ENCODE peak calls at places on chromosomes 6 and 20, in six cellular contexts. One of them, this sample, is unnamed. For H3K36me3, the result is how much of the 10 kb centered on the place peaks cover.

GRCh38 chr20:542777-543368 is 717 bp downstream of the CSNK2A1 start:
- DNase-seq in K562: no peak
- DNase-seq in stomach: peak
- DNase-seq in suprapubic skin: no peak
- DNase-seq in upper lobe of left lung: no peak
- DNase-seq in SK-N-SH: no peak
- DNase-seq in this sample: no peak

GRCh38 chr6:39416026-39416425 is 93.5 kb upstream of the KCNK16 start:
- DNase-seq in SK-N-SH: no peak
- DNase-seq in suprapubic skin: no peak
- DNase-seq in upper lobe of left lung: no peak
- DNase-seq in stomach: no peak
- DNase-seq in K562: no peak
- DNase-seq in this sample: no peak

GRCh38 chr6:99349620-99350141 is at the start of gene FAXC:
- DNase-seq in SK-N-SH: peak
- DNase-seq in suprapubic skin: no peak
- DNase-seq in K562: peak
- DNase-seq in upper lobe of left lung: peak
- DNase-seq in stomach: peak
- DNase-seq in this sample: peak

GRCh38 chr6:6752129-6752528 is 163.6 kb downstream of the LY86 start:
- DNase-seq in K562: no peak
- DNase-seq in upper lobe of left lung: no peak
- DNase-seq in suprapubic skin: no peak
- DNase-seq in stomach: no peak
- DNase-seq in SK-N-SH: no peak
- DNase-seq in this sample: no peak

GRCh38 chr6:73216859-73217258 is 8.4 kb downstream of the KHDC1L start:
- DNase-seq in stomach: no peak
- DNase-seq in upper lobe of left lung: no peak
- DNase-seq in suprapubic skin: no peak
- DNase-seq in K562: no peak
- DNase-seq in SK-N-SH: no peak
- DNase-seq in this sample: no peak

GRCh38 chr6:27897580-27898206 is 14.5 kb downstream of the OR2B2 start:
- DNase-seq in K562: no peak
- DNase-seq in upper lobe of left lung: no peak
- DNase-seq in SK-N-SH: no peak
- DNase-seq in suprapubic skin: no peak
- DNase-seq in stomach: no peak
- DNase-seq in this sample: no peak

GRCh38 chr6:29752451-29753308 is 29.4 kb downstream of the HLA-F start:
- DNase-seq in suprapubic skin: peak
- DNase-seq in stomach: peak
- DNase-seq in K562: peak
- DNase-seq in upper lobe of left lung: peak
- DNase-seq in SK-N-SH: peak
- DNase-seq in this sample: peak

GRCh38 chr6:149896491-149896890 is 1.4 kb downstream of the RAET1E start:
- DNase-seq in SK-N-SH: no peak
- DNase-seq in upper lobe of left lung: no peak
- DNase-seq in stomach: no peak
- DNase-seq in suprapubic skin: peak
- DNase-seq in K562: no peak
- DNase-seq in this sample: no peak

GRCh38 chr6:159899994-159900745 is 9.4 kb downstream of the MAS1 start:
- DNase-seq in suprapubic skin: no peak
- DNase-seq in K562: no peak
- DNase-seq in stomach: no peak
- DNase-seq in SK-N-SH: no peak
- DNase-seq in upper lobe of left lung: no peak
- DNase-seq in this sample: no peak

GRCh38 chr20:60632420-60633262 is 619.4 kb upstream of the CDH4 start:
- DNase-seq in SK-N-SH: no peak
- DNase-seq in suprapubic skin: no peak
- DNase-seq in K562: no peak
- DNase-seq in stomach: no peak
- DNase-seq in upper lobe of left lung: no peak
- DNase-seq in this sample: no peak
- TF ChIP-seq EP300 in SK-N-SH: no peak
- TF ChIP-seq EP300 in suprapubic skin: no peak
- TF ChIP-seq EP300 in K562: no peak
- TF ChIP-seq EP300 in stomach: no peak
- TF ChIP-seq EP300 in upper lobe of left lung: no peak
- TF ChIP-seq EP300 in this sample: no peak

GRCh38 chr20:47971321-47971781 is 186.1 kb upstream of the SULF2 start:
- DNase-seq in upper lobe of left lung: no peak
- DNase-seq in suprapubic skin: no peak
- DNase-seq in SK-N-SH: no peak
- DNase-seq in stomach: no peak
- DNase-seq in K562: no peak
- DNase-seq in this sample: no peak

GRCh38 chr20:47968541-47969310 is 183.4 kb upstream of the SULF2 start:
- DNase-seq in K562: no peak
- DNase-seq in SK-N-SH: no peak
- DNase-seq in upper lobe of left lung: no peak
- DNase-seq in stomach: no peak
- DNase-seq in suprapubic skin: no peak
- DNase-seq in this sample: no peak

GRCh38 chr20:47970282-47970903 is 185.1 kb upstream of the SULF2 start:
- DNase-seq in suprapubic skin: no peak
- DNase-seq in SK-N-SH: peak
- DNase-seq in K562: no peak
- DNase-seq in upper lobe of left lung: no peak
- DNase-seq in stomach: no peak
- DNase-seq in this sample: no peak

GRCh38 chr20:47972916-47973309 is 187.6 kb upstream of the SULF2 start:
- DNase-seq in SK-N-SH: no peak
- DNase-seq in stomach: no peak
- DNase-seq in K562: no peak
- DNase-seq in upper lobe of left lung: no peak
- DNase-seq in suprapubic skin: no peak
- DNase-seq in this sample: no peak

DNA sequence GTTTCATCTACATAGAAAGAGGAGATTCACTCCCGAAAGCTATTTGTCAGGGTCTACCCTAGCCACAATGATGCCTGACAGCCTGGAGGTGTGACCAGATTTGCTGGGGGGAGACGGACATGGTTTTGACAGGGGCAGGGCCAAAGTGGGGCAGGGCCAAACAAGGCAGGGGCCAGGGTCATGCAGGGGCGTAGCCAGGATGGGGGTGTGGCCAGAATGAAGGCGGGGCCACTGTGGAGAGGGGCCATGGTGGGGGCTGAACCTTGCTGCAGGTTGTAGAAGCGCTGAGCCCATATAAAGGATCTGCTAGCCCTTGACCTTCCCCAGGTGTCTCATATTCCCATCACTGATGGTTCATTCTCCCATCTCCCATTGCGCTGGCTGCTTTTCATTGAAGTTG is 184.1 kb upstream of the SULF2 start:
- DNase-seq in SK-N-SH: no peak
- DNase-seq in stomach: no peak
- DNase-seq in K562: peak
- DNase-seq in suprapubic skin: no peak
- DNase-seq in upper lobe of left lung: no peak
- DNase-seq in this sample: no peak
- TF ChIP-seq POLR2AphosphoS5 in SK-N-SH: no peak
- TF ChIP-seq POLR2AphosphoS5 in stomach: no peak
- TF ChIP-seq POLR2AphosphoS5 in K562: no peak
- TF ChIP-seq POLR2AphosphoS5 in suprapubic skin: no peak
- TF ChIP-seq POLR2AphosphoS5 in upper lobe of left lung: no peak
- TF ChIP-seq POLR2AphosphoS5 in this sample: no peak

DNA sequence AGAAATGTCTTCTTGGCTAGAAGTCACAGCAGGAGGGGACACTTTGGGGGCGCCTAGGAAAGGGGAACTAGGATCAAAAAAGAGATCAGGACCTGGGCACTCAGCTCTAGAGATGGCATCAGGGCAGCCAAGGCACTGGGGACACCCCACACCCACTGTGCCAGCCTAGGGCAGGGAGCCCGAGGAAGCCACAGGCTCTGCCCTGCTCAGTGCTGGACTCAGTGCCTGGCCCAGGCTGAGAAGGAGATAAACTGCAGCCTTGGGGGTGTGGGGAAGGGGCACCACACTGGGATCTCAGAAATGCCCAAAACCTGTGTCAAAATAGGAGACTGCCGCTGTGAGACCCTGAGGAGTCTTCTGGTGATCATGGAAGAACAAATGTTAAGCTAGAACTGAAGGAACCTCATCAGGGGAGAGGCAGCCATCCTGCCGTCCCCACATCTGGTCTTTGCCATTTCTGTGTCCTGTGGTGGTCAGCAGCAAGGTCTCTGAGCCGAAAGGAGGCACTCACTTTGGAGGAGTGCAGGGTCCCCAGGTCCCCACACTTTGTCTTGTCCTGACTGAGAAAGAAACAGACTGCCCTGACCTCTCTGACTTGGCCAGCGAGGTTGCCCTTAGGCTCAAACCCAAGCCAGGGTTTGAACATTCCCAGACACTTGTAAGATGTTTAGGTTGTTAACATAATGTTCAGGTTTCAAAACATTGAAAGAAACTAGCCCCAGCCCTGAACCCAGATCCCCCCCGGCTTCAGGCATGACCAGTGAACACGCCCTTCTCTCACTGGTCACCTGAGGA is 2.3 kb downstream of the ARFRP1 start:
- DNase-seq in SK-N-SH: no peak
- DNase-seq in suprapubic skin: peak
- DNase-seq in upper lobe of left lung: no peak
- DNase-seq in K562: peak
- DNase-seq in stomach: no peak
- DNase-seq in this sample: peak
- H3K36me3 ChIP-seq in SK-N-SH: under half
- H3K36me3 ChIP-seq in suprapubic skin: under half
- H3K36me3 ChIP-seq in upper lobe of left lung: under half
- H3K36me3 ChIP-seq in K562: half or more
- H3K36me3 ChIP-seq in stomach: half or more
- H3K36me3 ChIP-seq in this sample: under half

GRCh38 chr6:102549221-102549874 is 1155.8 kb downstream of the GRIK2 start:
- DNase-seq in suprapubic skin: no peak
- DNase-seq in upper lobe of left lung: no peak
- DNase-seq in stomach: no peak
- DNase-seq in SK-N-SH: no peak
- DNase-seq in K562: no peak
- DNase-seq in this sample: no peak

DNA sequence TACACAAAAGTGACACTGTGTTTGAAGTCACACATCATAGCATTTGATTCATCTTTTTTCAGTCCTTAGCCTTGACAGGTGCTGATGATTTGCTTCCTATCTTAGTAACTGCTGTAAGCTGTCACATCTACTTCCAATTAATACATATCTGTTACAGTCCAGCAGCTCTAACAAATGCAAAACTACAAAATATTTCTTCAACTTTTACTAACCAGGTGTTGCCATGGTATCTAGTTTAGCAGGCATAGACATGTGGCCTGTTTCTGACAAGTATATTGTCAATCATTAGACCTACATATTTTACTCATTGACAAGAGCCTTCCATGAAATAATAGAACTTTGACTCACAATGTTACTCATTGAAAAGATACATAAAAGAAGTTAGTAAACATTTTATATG is 1159.7 kb downstream of the GRIK2 start:
- DNase-seq in SK-N-SH: no peak
- DNase-seq in K562: no peak
- DNase-seq in stomach: no peak
- DNase-seq in upper lobe of left lung: no peak
- DNase-seq in suprapubic skin: no peak
- DNase-seq in this sample: no peak
- TF ChIP-seq EP300 in SK-N-SH: no peak
- TF ChIP-seq EP300 in K562: no peak
- TF ChIP-seq EP300 in stomach: no peak
- TF ChIP-seq EP300 in upper lobe of left lung: no peak
- TF ChIP-seq EP300 in suprapubic skin: no peak
- TF ChIP-seq EP300 in this sample: no peak

GRCh38 chr6:106413016-106413415 is 52.5 kb downstream of the CRYBG1 start:
- DNase-seq in SK-N-SH: no peak
- DNase-seq in stomach: no peak
- DNase-seq in K562: no peak
- DNase-seq in upper lobe of left lung: no peak
- DNase-seq in suprapubic skin: no peak
- DNase-seq in this sample: no peak

GRCh38 chr6:106413722-106414121 is 53.2 kb downstream of the CRYBG1 start:
- DNase-seq in SK-N-SH: no peak
- DNase-seq in upper lobe of left lung: no peak
- DNase-seq in suprapubic skin: no peak
- DNase-seq in K562: no peak
- DNase-seq in stomach: no peak
- DNase-seq in this sample: no peak

GRCh38 chr6:106415920-106416319 is 55.4 kb downstream of the CRYBG1 start:
- DNase-seq in suprapubic skin: no peak
- DNase-seq in SK-N-SH: no peak
- DNase-seq in K562: no peak
- DNase-seq in stomach: no peak
- DNase-seq in upper lobe of left lung: no peak
- DNase-seq in this sample: no peak

GRCh38 chr6:106411643-106412200 is 51.2 kb downstream of the CRYBG1 start:
- DNase-seq in stomach: no peak
- DNase-seq in suprapubic skin: no peak
- DNase-seq in SK-N-SH: no peak
- DNase-seq in K562: no peak
- DNase-seq in upper lobe of left lung: no peak
- DNase-seq in this sample: no peak

DNA sequence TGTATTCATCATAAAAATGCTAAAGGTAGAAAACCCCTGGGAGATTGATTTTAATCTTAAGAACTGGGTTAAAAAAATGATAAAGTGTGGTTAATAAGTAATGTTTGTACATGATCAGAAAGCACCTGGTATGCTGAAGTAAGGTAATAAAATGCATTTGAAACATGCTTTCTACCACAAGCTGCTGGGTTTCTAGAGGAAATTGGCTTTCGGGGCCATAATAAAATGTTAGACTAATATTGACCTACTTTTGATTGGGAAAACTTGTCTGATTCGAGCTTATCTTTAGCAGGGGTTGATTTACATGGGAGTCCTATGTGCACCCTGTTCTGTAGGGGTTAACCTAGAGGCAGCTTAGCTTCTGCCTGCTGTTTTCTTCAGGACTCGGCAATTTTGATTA is 50.5 kb downstream of the CRYBG1 start:
- DNase-seq in suprapubic skin: no peak
- DNase-seq in K562: no peak
- DNase-seq in SK-N-SH: no peak
- DNase-seq in stomach: no peak
- DNase-seq in upper lobe of left lung: no peak
- DNase-seq in this sample: no peak
- TF ChIP-seq POLR2AphosphoS5 in suprapubic skin: no peak
- TF ChIP-seq POLR2AphosphoS5 in K562: no peak
- TF ChIP-seq POLR2AphosphoS5 in SK-N-SH: no peak
- TF ChIP-seq POLR2AphosphoS5 in stomach: no peak
- TF ChIP-seq POLR2AphosphoS5 in upper lobe of left lung: no peak
- TF ChIP-seq POLR2AphosphoS5 in this sample: no peak

GRCh38 chr20:23441850-23442313 is 2.4 kb downstream of the CSTL1 start:
- DNase-seq in suprapubic skin: no peak
- DNase-seq in upper lobe of left lung: peak
- DNase-seq in SK-N-SH: peak
- DNase-seq in K562: peak
- DNase-seq in stomach: peak
- DNase-seq in this sample: peak
- H3K36me3 ChIP-seq in suprapubic skin: under half
- H3K36me3 ChIP-seq in upper lobe of left lung: under half
- H3K36me3 ChIP-seq in SK-N-SH: under half
- H3K36me3 ChIP-seq in K562: under half
- H3K36me3 ChIP-seq in stomach: under half
- H3K36me3 ChIP-seq in this sample: under half